ENCODE peak calls at places on chromosomes 6 and 20, in five cellular contexts. O, Z, X, B and Y are unnamed samples.

GRCh38 chr6:53813801-53814200 is 19.0 kb downstream of the LRRC1 start:
- DNase-seq in X (no peak), Z (no peak), O (no peak), B (no peak), Y (no peak)

GRCh38 chr20:51700809-51701285 is 67.3 kb downstream of the ATP9A start:
- DNase-seq in B (no peak), X (no peak), O (peak), Z (peak), Y (no peak)

GRCh38 chr6:42226251-42227143 is 8.8 kb upstream of the MRPS10 start:
- DNase-seq in B (no peak), X (no peak), O (peak), Z (no peak), Y (no peak)

GRCh38 chr20:32820000-32820697 is 395 bp downstream of the MAPRE1 start:
- DNase-seq in O (no peak), Z (no peak), B (peak), X (no peak), Y (no peak)

GRCh38 chr6:118735320-118735719 is 83.9 kb upstream of the CEP85L start:
- DNase-seq in X (no peak), O (peak), Z (no peak), B (no peak), Y (no peak)

GRCh38 chr20:21513181-21513663 is 642 bp downstream of the NKX2-2 start:
- DNase-seq in Z (no peak), O (no peak), B (no peak), X (no peak), Y (no peak)

GRCh38 chr6:160188773-160189172 is 67.2 kb downstream of the SLC22A1 start:
- DNase-seq in O (no peak), B (no peak), Z (no peak), X (no peak), Y (no peak)

GRCh38 chr6:23213193-23213592 is 643.8 kb downstream of the HDGFL1 start:
- DNase-seq in Z (no peak), X (peak), O (peak), B (no peak), Y (peak)

GRCh38 chr6:26421259-26422144 is 18.8 kb upstream of the BTN3A3 start:
- DNase-seq in O (peak), Z (peak), B (peak), X (peak), Y (peak)

GRCh38 chr6:56757585-56757984 is 114.9 kb upstream of the DST start:
- DNase-seq in X (no peak), O (peak), B (no peak), Z (no peak), Y (no peak)

GRCh38 chr6:111689946-111690345 is 84.3 kb upstream of the TRAF3IP2 start:
- DNase-seq in O (no peak), Z (no peak), B (no peak), X (no peak), Y (no peak)

GRCh38 chr6:109311481-109311880 is 70.8 kb downstream of the CD164 start:
- DNase-seq in X (no peak), Z (no peak), B (no peak), O (no peak), Y (no peak)

GRCh38 chr6:32154514-32155161 is 697 bp downstream of the PPT2 start:
- DNase-seq in X (no peak), Z (peak), O (peak), B (peak), Y (no peak)

GRCh38 chr6:45924763-45925342 is 90.8 kb downstream of the CLIC5 start:
- DNase-seq in X (no peak), B (no peak), Z (no peak), O (no peak), Y (no peak)

GRCh38 chr6:170416959-170417606 is 110.5 kb downstream of the FAM120B start:
- DNase-seq in O (no peak), Z (no peak), X (no peak), B (no peak), Y (no peak)

GRCh38 chr6:75874224-75874623 is 125.2 kb downstream of the MYO6 start:
- DNase-seq in Z (no peak), B (no peak), X (no peak), O (no peak), Y (no peak)

GRCh38 chr6:15365273-15365687 is 119.4 kb downstream of the JARID2 start:
- DNase-seq in B (peak), X (peak), O (peak), Z (peak), Y (peak)

GRCh38 chr6:37607949-37608348 is 89.7 kb downstream of the MDGA1 start:
- DNase-seq in B (no peak), Z (peak), X (no peak), O (peak), Y (no peak)

GRCh38 chr6:36958775-36959554 is 4.4 kb downstream of the PI16 start:
- DNase-seq in B (no peak), X (no peak), Z (no peak), O (no peak), Y (no peak)

GRCh38 chr6:63140114-63140513 is 71.2 kb upstream of the FKBP1C start:
- DNase-seq in Z (no peak), O (no peak), B (no peak), X (no peak), Y (no peak)

GRCh38 chr6:26175428-26176181 is 88.4 kb downstream of the HFE start:
- DNase-seq in O (peak), B (no peak), Z (no peak), X (no peak), Y (no peak)

GRCh38 chr6:159693894-159694545 is 979 bp upstream of the SOD2 start:
- DNase-seq in O (peak), X (no peak), B (peak), Z (no peak), Y (no peak)

GRCh38 chr6:92777146-92777740 is 642.1 kb downstream of the EPHA7 start:
- DNase-seq in B (no peak), O (peak), Z (peak), X (no peak), Y (no peak)

GRCh38 chr20:32582659-32583580 is 2.2 kb downstream of the NOL4L start:
- DNase-seq in X (no peak), Z (no peak), O (peak), B (no peak), Y (no peak)

GRCh38 chr20:44017905-44018683 is 103.4 kb downstream of the TOX2 start:
- DNase-seq in B (peak), Z (peak), X (peak), O (peak), Y (peak)

GRCh38 chr6:41723178-41723935 is 12.1 kb downstream of the TFEB start:
- DNase-seq in O (peak), Z (no peak), B (peak), X (peak), Y (peak)

GRCh38 chr20:43774754-43775153 is 48.0 kb upstream of the GTSF1L start:
- DNase-seq in O (no peak), B (no peak), Z (no peak), X (no peak), Y (no peak)

GRCh38 chr6:27188885-27189418 is 58.5 kb upstream of the PRSS16 start:
- DNase-seq in Z (peak), X (peak), O (peak), B (peak), Y (peak)

GRCh38 chr6:53771780-53772624 is 22.8 kb upstream of the LRRC1 start:
- DNase-seq in Z (no peak), X (no peak), B (no peak), O (peak), Y (no peak)

GRCh38 chr6:134979142-134979541 is 29.2 kb upstream of the ALDH8A1 start:
- DNase-seq in O (no peak), X (no peak), Z (no peak), B (no peak), Y (no peak)

DNA sequence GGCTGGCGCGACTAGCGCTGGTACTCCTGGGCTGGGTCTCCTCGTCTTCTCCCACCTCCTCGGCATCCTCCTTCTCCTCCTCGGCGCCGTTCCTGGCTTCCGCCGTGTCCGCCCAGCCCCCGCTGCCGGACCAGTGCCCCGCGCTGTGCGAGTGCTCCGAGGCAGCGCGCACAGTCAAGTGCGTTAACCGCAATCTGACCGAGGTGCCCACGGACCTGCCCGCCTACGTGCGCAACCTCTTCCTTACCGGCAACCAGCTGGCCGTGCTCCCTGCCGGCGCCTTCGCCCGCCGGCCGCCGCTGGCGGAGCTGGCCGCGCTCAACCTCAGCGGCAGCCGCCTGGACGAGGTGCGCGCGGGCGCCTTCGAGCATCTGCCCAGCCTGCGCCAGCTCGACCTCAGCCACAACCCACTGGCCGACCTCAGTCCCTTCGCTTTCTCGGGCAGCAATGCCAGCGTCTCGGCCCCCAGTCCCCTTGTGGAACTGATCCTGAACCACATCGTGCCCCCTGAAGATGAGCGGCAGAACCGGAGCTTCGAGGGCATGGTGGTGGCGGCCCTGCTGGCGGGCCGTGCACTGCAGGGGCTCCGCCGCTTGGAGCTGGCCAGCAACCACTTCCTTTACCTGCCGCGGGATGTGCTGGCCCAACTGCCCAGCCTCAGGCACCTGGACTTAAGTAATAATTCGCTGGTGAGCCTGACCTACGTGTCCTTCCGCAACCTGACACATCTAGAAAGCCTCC is 1.6 kb downstream of the TPBG start:
- DNase-seq in Z (no peak), O (peak), B (peak), X (no peak), Y (no peak)
- TF ChIP-seq CTCF in Z (peak), O (peak), B (no peak), X (peak), Y (no peak)

GRCh38 chr6:10800810-10801209 is 37.5 kb downstream of the MAK start:
- DNase-seq in B (no peak), O (peak), Z (no peak), X (no peak), Y (peak)

GRCh38 chr6:10801224-10801848 is 37.0 kb downstream of the MAK start:
- DNase-seq in X (no peak), Z (peak), O (peak), B (peak), Y (peak)
- TF ChIP-seq CTCF in X (peak), Z (peak), O (peak), B (peak), Y (no peak)

GRCh38 chr6:52363222-52363867 is 1.4 kb downstream of the PAQR8 start:
- DNase-seq in Z (no peak), X (no peak), B (no peak), O (no peak), Y (no peak)

GRCh38 chr6:52361945-52362442 is at the start of gene PAQR8:
- DNase-seq in O (peak), B (peak), Z (no peak), X (no peak), Y (peak)

GRCh38 chr6:52361347-52361944 is 505 bp upstream of the PAQR8 start:
- DNase-seq in O (no peak), Z (no peak), B (no peak), X (no peak), Y (peak)

GRCh38 chr6:52360601-52361346 is 1.2 kb upstream of the PAQR8 start:
- DNase-seq in B (no peak), X (no peak), O (no peak), Z (no peak), Y (no peak)

GRCh38 chr6:52362443-52363221 is 681 bp downstream of the PAQR8 start:
- DNase-seq in B (peak), X (no peak), Z (no peak), O (peak), Y (no peak)
- TF ChIP-seq CTCF in B (no peak), X (peak), Z (no peak), O (no peak), Y (peak)

GRCh38 chr6:166009385-166010031 is 158.1 kb downstream of the TBXT start:
- DNase-seq in Z (no peak), B (no peak), X (no peak), O (no peak), Y (no peak)

GRCh38 chr6:166010585-166010984 is 157.1 kb downstream of the TBXT start:
- DNase-seq in X (no peak), O (no peak), B (no peak), Z (no peak), Y (no peak)

GRCh38 chr6:166007349-166008263 is 160.0 kb downstream of the TBXT start:
- DNase-seq in Z (peak), O (peak), X (no peak), B (no peak), Y (no peak)

GRCh38 chr6:166010136-166010535 is 157.5 kb downstream of the TBXT start:
- DNase-seq in O (no peak), Z (no peak), B (no peak), X (no peak), Y (no peak)

GRCh38 chr6:166008441-166009369 is 158.9 kb downstream of the TBXT start:
- DNase-seq in Z (no peak), B (no peak), O (peak), X (no peak), Y (no peak)
- TF ChIP-seq CTCF in Z (peak), B (no peak), O (no peak), X (peak), Y (peak)

GRCh38 chr20:45470939-45471338 is 1.4 kb downstream of the WFDC2 start:
- DNase-seq in X (no peak), B (no peak), O (peak), Z (no peak), Y (no peak)
- TF ChIP-seq CTCF in X (no peak), B (no peak), O (no peak), Z (no peak), Y (no peak)

GRCh38 chr6:131792091-131792496 is 15.7 kb upstream of the ENPP1 start:
- DNase-seq in O (no peak), B (no peak), Z (peak), X (no peak), Y (no peak)
- TF ChIP-seq CTCF in O (no peak), B (no peak), Z (peak), X (no peak), Y (no peak)

GRCh38 chr20:61937963-61938838 is 127.5 kb downstream of the TAF4 start:
- DNase-seq in Z (no peak), O (no peak), B (peak), X (no peak), Y (no peak)
- TF ChIP-seq CTCF in Z (no peak), O (no peak), B (no peak), X (no peak), Y (no peak)